ENCODE peak calls at places on chromosomes 16 and 17, in six cellular contexts. W, N, M, V, B and S are unnamed samples.
A peak's percentile ranks its signal among the peaks of the same experiment; 100 is the strongest.

GRCh38 chr16:66906916-66907836 is 11.5 kb downstream of the CDH16 start:
- DNase-seq in V (peak; percentile 17), B (no peak), M (no peak), N (no peak), W (no peak), S (no peak)

GRCh38 chr16:58551496-58551895 is 36.2 kb downstream of the SETD6 start:
- DNase-seq in B (no peak), W (no peak), V (no peak), N (no peak), M (no peak), S (no peak)

GRCh38 chr16:57070424-57070823 is 22.0 kb upstream of the CPNE2 start:
- DNase-seq in B (no peak), V (no peak), M (no peak), W (no peak), N (no peak), S (no peak)

GRCh38 chr16:12675852-12676251 is 127.8 kb downstream of the CPPED1 start:
- DNase-seq in W (no peak), N (no peak), M (no peak), V (no peak), B (no peak), S (no peak)

GRCh38 chr17:82198092-82198491 is 14.6 kb downstream of the CCDC57 start:
- DNase-seq in B (no peak), V (no peak), M (no peak), N (no peak), W (no peak), S (no peak)

GRCh38 chr17:72602517-72603345 is 481.9 kb downstream of the SOX9 start:
- DNase-seq in B (peak; percentile 47), N (no peak), V (peak; percentile 78), M (no peak), W (peak; percentile 89), S (peak; percentile 75)

GRCh38 chr16:75387951-75388350 is 45.4 kb downstream of the CFDP1 start:
- DNase-seq in V (no peak), N (no peak), M (no peak), W (no peak), B (no peak), S (no peak)

GRCh38 chr17:72619976-72620650 is 472.4 kb downstream of the SLC39A11 start:
- DNase-seq in W (no peak), M (no peak), V (no peak), B (no peak), N (no peak), S (no peak)

GRCh38 chr17:74305865-74306654 is 20.0 kb upstream of the KIF19 start:
- DNase-seq in B (no peak), M (no peak), N (no peak), W (peak; percentile 66), V (no peak), S (no peak)

GRCh38 chr17:8430966-8431365 is 4.7 kb upstream of the NDEL1 start:
- DNase-seq in M (peak; percentile 55), N (peak; percentile 70), B (no peak), V (no peak), W (peak; percentile 44), S (no peak)

GRCh38 chr17:82920150-82920549 is 80.3 kb upstream of the ZNF750 start:
- DNase-seq in N (no peak), M (no peak), W (no peak), V (no peak), B (no peak), S (no peak)

GRCh38 chr17:41140360-41141132 is at the start of gene KRTAP4-6:
- DNase-seq in V (no peak), M (no peak), N (no peak), W (no peak), B (no peak), S (no peak)

GRCh38 chr16:3470723-3471122 is 24.6 kb downstream of the C16orf90 start:
- DNase-seq in N (no peak), M (no peak), V (no peak), B (no peak), W (peak; percentile 37), S (no peak)

GRCh38 chr16:77323695-77324094 is 111.1 kb downstream of the ADAMTS18 start:
- DNase-seq in N (no peak), W (no peak), B (no peak), M (no peak), V (no peak), S (no peak)

GRCh38 chr16:3730161-3731125 is 13.1 kb upstream of the TRAP1 start:
- DNase-seq in N (peak; percentile 21), B (no peak), W (no peak), V (peak; percentile 17), M (no peak), S (no peak)

GRCh38 chr17:57665128-57665527 is 80.0 kb downstream of the CCDC182 start:
- DNase-seq in W (peak; percentile 70), B (no peak), V (no peak), N (no peak), M (peak; percentile 44), S (no peak)

GRCh38 chr17:49471089-49471683 is 23.9 kb upstream of the NGFR start:
- DNase-seq in V (no peak), N (no peak), W (peak; percentile 86), M (no peak), B (no peak), S (no peak)

GRCh38 chr17:52895272-52895671 is 736.8 kb upstream of the CA10 start:
- DNase-seq in N (no peak), V (no peak), W (no peak), M (no peak), B (no peak), S (no peak)
- H3K9me3 ChIP-seq in N (no peaks in the 10 kb centered on the region), V (no peaks in the 10 kb centered on the region), W (peaks cover 18% of the 10 kb centered on the region), M (no peaks in the 10 kb centered on the region), B (no peaks in the 10 kb centered on the region), S (no peaks in the 10 kb centered on the region)

GRCh38 chr17:22300177-22300576 is 607.9 kb downstream of the KCNJ18 start:
- DNase-seq in M (no peak), V (no peak), B (no peak), W (no peak), N (no peak), S (no peak)
- H3K9me3 ChIP-seq in M (peaks cover 30% of the 10 kb centered on the region), V (peaks cover 68% of the 10 kb centered on the region), B (peaks cover 28% of the 10 kb centered on the region), W (peaks cover 28% of the 10 kb centered on the region), N (no peaks in the 10 kb centered on the region), S (no peaks in the 10 kb centered on the region)

DNA sequence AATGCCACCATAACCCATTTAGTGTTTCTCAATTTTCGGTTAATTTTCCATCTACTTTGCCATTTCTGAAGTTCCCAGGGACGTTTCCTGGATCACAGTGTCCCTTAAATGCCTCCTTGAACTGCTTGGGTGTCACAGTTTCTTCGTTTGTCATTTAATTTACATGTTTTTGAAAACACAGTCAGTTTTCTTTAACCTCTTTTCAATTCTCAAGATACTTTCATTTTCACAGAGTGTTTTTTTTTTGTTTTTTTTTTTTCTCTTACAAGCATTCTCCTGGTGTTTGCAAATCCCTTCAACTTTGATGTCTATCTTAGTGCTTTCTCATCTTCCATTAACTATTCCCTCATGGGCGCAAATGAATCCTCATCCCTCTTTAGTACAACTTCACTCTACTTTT is 283.7 kb downstream of the GRIN2A start:
- DNase-seq in W (no peak), B (no peak), N (no peak), V (no peak), M (no peak), S (no peak)
- H3K9me3 ChIP-seq in W (no peaks in the 10 kb centered on the region), B (no peaks in the 10 kb centered on the region), N (no peaks in the 10 kb centered on the region), V (no peaks in the 10 kb centered on the region), M (no peaks in the 10 kb centered on the region), S (no peaks in the 10 kb centered on the region)

DNA sequence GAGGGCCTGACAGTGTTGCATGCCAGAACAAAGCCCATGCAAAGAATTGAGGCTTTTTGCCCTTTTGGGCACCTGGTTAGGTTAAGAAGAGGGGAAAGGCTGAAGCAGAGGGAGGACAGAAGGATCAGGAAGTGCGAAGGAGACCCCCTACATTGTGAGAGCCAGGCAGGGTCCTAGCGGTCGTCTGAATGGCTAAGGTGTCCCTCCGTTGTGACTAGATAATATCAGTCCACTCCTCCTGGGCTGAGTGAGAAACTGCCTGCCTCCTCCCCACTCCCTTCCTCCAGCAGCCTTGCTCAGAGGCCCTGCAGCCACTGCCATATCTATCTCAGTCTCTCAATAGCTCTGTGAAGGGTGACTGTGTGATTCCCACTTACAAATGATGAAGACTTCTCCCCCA is 75.1 kb downstream of the WSB1 start:
- DNase-seq in W (no peak), N (no peak), M (no peak), B (no peak), V (no peak), S (no peak)
- H3K9me3 ChIP-seq in W (peaks cover 23% of the 10 kb centered on the region), N (no peaks in the 10 kb centered on the region), M (peaks cover 12% of the 10 kb centered on the region), B (peaks cover 7% of the 10 kb centered on the region), V (no peaks in the 10 kb centered on the region), S (no peaks in the 10 kb centered on the region)